ENCODE peak calls at places on chromosomes 5 and 9, in four cellular contexts. One of them, this sample, is unnamed.

GRCh38 chr5:169430676-169431075 is 129.7 kb upstream of the SLIT3 start:
- DNase-seq in breast epithelium: no peak
- DNase-seq in effector memory CD8-positive, alpha-beta T cell: no peak
- DNase-seq in psoas muscle: no peak
- DNase-seq in this sample: no peak

GRCh38 chr9:93318441-93318840 is 133.0 kb upstream of the FAM120A start:
- DNase-seq in breast epithelium: no peak
- DNase-seq in effector memory CD8-positive, alpha-beta T cell: no peak
- DNase-seq in psoas muscle: no peak
- DNase-seq in this sample: no peak

GRCh38 chr5:167912944-167913343 is 378.5 kb upstream of the WWC1 start:
- DNase-seq in breast epithelium: no peak
- DNase-seq in effector memory CD8-positive, alpha-beta T cell: no peak
- DNase-seq in psoas muscle: no peak
- DNase-seq in this sample: no peak

GRCh38 chr9:123997665-123998277 is 13.8 kb upstream of the LHX2 start:
- DNase-seq in breast epithelium: peak
- DNase-seq in effector memory CD8-positive, alpha-beta T cell: no peak
- DNase-seq in psoas muscle: peak
- DNase-seq in this sample: no peak

GRCh38 chr5:171647900-171648253 is 137.7 kb upstream of the SMIM23 start:
- DNase-seq in breast epithelium: no peak
- DNase-seq in effector memory CD8-positive, alpha-beta T cell: no peak
- DNase-seq in psoas muscle: no peak
- DNase-seq in this sample: no peak

GRCh38 chr9:21677834-21678233 is 124.6 kb upstream of the MTAP start:
- DNase-seq in breast epithelium: no peak
- DNase-seq in effector memory CD8-positive, alpha-beta T cell: no peak
- DNase-seq in psoas muscle: no peak
- DNase-seq in this sample: no peak

GRCh38 chr9:35757527-35758275 is 3.6 kb upstream of the MSMP start:
- DNase-seq in breast epithelium: peak
- DNase-seq in effector memory CD8-positive, alpha-beta T cell: no peak
- DNase-seq in psoas muscle: no peak
- DNase-seq in this sample: no peak

GRCh38 chr5:170861855-170862766 is at the start of gene RANBP17:
- DNase-seq in breast epithelium: no peak
- DNase-seq in effector memory CD8-positive, alpha-beta T cell: no peak
- DNase-seq in psoas muscle: peak
- DNase-seq in this sample: no peak

GRCh38 chr5:137294604-137295003 is 204.5 kb downstream of the SPOCK1 start:
- DNase-seq in breast epithelium: no peak
- DNase-seq in effector memory CD8-positive, alpha-beta T cell: no peak
- DNase-seq in psoas muscle: no peak
- DNase-seq in this sample: no peak

GRCh38 chr5:139272471-139273321 is 20.8 kb upstream of the MATR3 start:
- DNase-seq in breast epithelium: no peak
- DNase-seq in effector memory CD8-positive, alpha-beta T cell: peak
- DNase-seq in psoas muscle: no peak
- DNase-seq in this sample: peak

GRCh38 chr5:169904059-169904458 is 76.2 kb downstream of the INSYN2B start:
- DNase-seq in breast epithelium: no peak
- DNase-seq in effector memory CD8-positive, alpha-beta T cell: no peak
- DNase-seq in psoas muscle: no peak
- DNase-seq in this sample: no peak

GRCh38 chr9:33719581-33720374 is 75.6 kb upstream of the PRSS3 start:
- DNase-seq in breast epithelium: no peak
- DNase-seq in effector memory CD8-positive, alpha-beta T cell: peak
- DNase-seq in psoas muscle: peak
- DNase-seq in this sample: peak

GRCh38 chr5:132059043-132059695 is 1.3 kb upstream of the IL3 start:
- DNase-seq in breast epithelium: no peak
- DNase-seq in effector memory CD8-positive, alpha-beta T cell: peak
- DNase-seq in psoas muscle: peak
- DNase-seq in this sample: peak

GRCh38 chr9:20693068-20693467 is 9.0 kb downstream of the FOCAD start:
- DNase-seq in breast epithelium: peak
- DNase-seq in effector memory CD8-positive, alpha-beta T cell: no peak
- DNase-seq in psoas muscle: no peak
- DNase-seq in this sample: no peak

GRCh38 chr5:172741206-172741582 is 29.8 kb downstream of the DUSP1 start:
- DNase-seq in breast epithelium: no peak
- DNase-seq in effector memory CD8-positive, alpha-beta T cell: no peak
- DNase-seq in psoas muscle: no peak
- DNase-seq in this sample: no peak

GRCh38 chr9:37295178-37295577 is 127.3 kb upstream of the GRHPR start:
- DNase-seq in breast epithelium: no peak
- DNase-seq in effector memory CD8-positive, alpha-beta T cell: no peak
- DNase-seq in psoas muscle: no peak
- DNase-seq in this sample: no peak

This sample was measured in activated gamma-delta T cell treated with Interleukin-2 at 50 U/mL for 16 hours.